ENCODE peak calls at places on chromosomes 7 and 10, in seven cellular contexts. D is H7; B is H9; I is NB4; N is right lobe of liver; C is astrocyte of the cerebellum; T is CD4-positive, alpha-beta T cell. M is an unnamed sample.

GRCh38 chr10:14468022-14468421 is 137.3 kb upstream of the FRMD4A start:
- DNase-seq in D (no peak), B (no peak), I (no peak), N (no peak), C (no peak), T (no peak), M (no peak)

GRCh38 chr10:130412317-130412716 is 276.1 kb downstream of the GLRX3 start:
- DNase-seq in D (no peak), B (no peak), I (no peak), N (no peak), C (no peak), T (no peak), M (no peak)

GRCh38 chr10:115082521-115082920 is 10.6 kb upstream of the ATRNL1 start:
- DNase-seq in D (no peak), B (no peak), I (no peak), N (no peak), C (peak), T (no peak), M (no peak)

GRCh38 chr10:96814264-96814663 is 17.8 kb upstream of the LCOR start:
- DNase-seq in D (no peak), B (no peak), I (no peak), N (no peak), C (peak), T (no peak), M (no peak)

GRCh38 chr7:34759477-34760125 is 101.6 kb downstream of the NPSR1 start:
- DNase-seq in D (peak), B (peak), I (peak), N (no peak), C (peak), T (no peak), M (no peak)

GRCh38 chr7:66905689-66906088 is 15.3 kb upstream of the TMEM248 start:
- DNase-seq in D (peak), B (peak), I (peak), N (no peak), C (no peak), T (no peak), M (no peak)

GRCh38 chr10:124719213-124719851 is 24.8 kb downstream of the FAM53B start:
- DNase-seq in D (peak), B (no peak), I (peak), N (no peak), C (peak), T (peak), M (peak)

GRCh38 chr7:75937958-75938786 is 23.2 kb downstream of the POR start:
- DNase-seq in D (no peak), B (no peak), I (peak), N (peak), C (peak), T (no peak), M (no peak)

GRCh38 chr7:134175724-134176350 is 48.7 kb downstream of the LRGUK start:
- DNase-seq in D (no peak), B (no peak), I (no peak), N (no peak), C (no peak), T (no peak), M (no peak)

GRCh38 chr7:56537952-56538351 is 421.7 kb upstream of the NUPR2 start:
- DNase-seq in D (no peak), B (no peak), I (no peak), N (peak), C (no peak), T (no peak), M (no peak)

GRCh38 chr10:74683067-74683466 is 143.3 kb upstream of the KAT6B start:
- DNase-seq in D (no peak), B (no peak), I (peak), N (no peak), C (no peak), T (no peak), M (no peak)

GRCh38 chr7:422886-423225 is 96.8 kb downstream of the PDGFA start:
- DNase-seq in D (peak), B (no peak), I (no peak), N (no peak), C (no peak), T (no peak), M (no peak)

GRCh38 chr10:121597504-121598241 is 571 bp downstream of the FGFR2 start:
- DNase-seq in D (peak), B (no peak), I (no peak), N (no peak), C (no peak), T (no peak), M (no peak)

GRCh38 chr7:103626776-103627175 is 180.8 kb upstream of the SLC26A5 start:
- DNase-seq in D (no peak), B (no peak), I (no peak), N (no peak), C (no peak), T (no peak), M (no peak)

GRCh38 chr7:12896316-12896715 is 208.9 kb downstream of the ARL4A start:
- DNase-seq in D (no peak), B (no peak), I (peak), N (no peak), C (no peak), T (no peak), M (no peak)

GRCh38 chr7:38580485-38580884 is 50.7 kb downstream of the AMPH start:
- DNase-seq in D (no peak), B (no peak), I (no peak), N (no peak), C (no peak), T (no peak), M (no peak)

GRCh38 chr7:93717217-93717900 is 142.8 kb upstream of the CALCR start:
- DNase-seq in D (no peak), B (no peak), I (no peak), N (no peak), C (peak), T (no peak), M (no peak)